ENCODE peak calls at places on chromosomes 16 and 17, in six cellular contexts. One of them, this sample, is unnamed.

GRCh38 chr17:69473801-69474170 is 59.3 kb downstream of the MAP2K6 start:
- DNase-seq in IMR-90: peak
- DNase-seq in breast epithelium: no peak
- DNase-seq in K562: no peak
- DNase-seq in esophagus squamous epithelium: no peak
- DNase-seq in uterus: no peak
- DNase-seq in this sample: no peak

GRCh38 chr16:85729452-85729851 is 21.4 kb downstream of the C16orf74 start:
- DNase-seq in IMR-90: peak
- DNase-seq in breast epithelium: no peak
- DNase-seq in K562: no peak
- DNase-seq in esophagus squamous epithelium: no peak
- DNase-seq in uterus: no peak
- DNase-seq in this sample: no peak

GRCh38 chr17:74815671-74816370 is 39.7 kb upstream of the NAT9 start:
- DNase-seq in IMR-90: no peak
- DNase-seq in breast epithelium: no peak
- DNase-seq in K562: peak
- DNase-seq in esophagus squamous epithelium: no peak
- DNase-seq in uterus: no peak
- DNase-seq in this sample: no peak

GRCh38 chr16:46690281-46691178 is 1.1 kb downstream of the ORC6 start:
- DNase-seq in IMR-90: peak
- DNase-seq in breast epithelium: no peak
- DNase-seq in K562: no peak
- DNase-seq in esophagus squamous epithelium: no peak
- DNase-seq in uterus: no peak
- DNase-seq in this sample: no peak

GRCh38 chr17:45296833-45297124 is 20.0 kb downstream of the MAP3K14 start:
- DNase-seq in IMR-90: no peak
- DNase-seq in breast epithelium: no peak
- DNase-seq in K562: no peak
- DNase-seq in esophagus squamous epithelium: no peak
- DNase-seq in uterus: no peak
- DNase-seq in this sample: no peak

GRCh38 chr16:27618611-27619380 is 68.9 kb downstream of the KATNIP start:
- DNase-seq in IMR-90: no peak
- DNase-seq in breast epithelium: no peak
- DNase-seq in K562: no peak
- DNase-seq in esophagus squamous epithelium: no peak
- DNase-seq in uterus: no peak
- DNase-seq in this sample: no peak

GRCh38 chr17:42518755-42519545 is 17.1 kb upstream of the NAGLU start:
- DNase-seq in IMR-90: no peak
- DNase-seq in breast epithelium: no peak
- DNase-seq in K562: peak
- DNase-seq in esophagus squamous epithelium: no peak
- DNase-seq in uterus: peak
- DNase-seq in this sample: no peak

GRCh38 chr17:46818319-46818928 is at the start of gene WNT3:
- DNase-seq in IMR-90: no peak
- DNase-seq in breast epithelium: no peak
- DNase-seq in K562: peak
- DNase-seq in esophagus squamous epithelium: no peak
- DNase-seq in uterus: no peak
- DNase-seq in this sample: peak

GRCh38 chr17:61369751-61370150 is 29.9 kb upstream of the TBX2 start:
- DNase-seq in IMR-90: no peak
- DNase-seq in breast epithelium: no peak
- DNase-seq in K562: no peak
- DNase-seq in esophagus squamous epithelium: no peak
- DNase-seq in uterus: no peak
- DNase-seq in this sample: no peak

GRCh38 chr16:50246299-50247122 is 19.8 kb upstream of the ADCY7 start:
- DNase-seq in IMR-90: no peak
- DNase-seq in breast epithelium: no peak
- DNase-seq in K562: no peak
- DNase-seq in esophagus squamous epithelium: no peak
- DNase-seq in uterus: no peak
- DNase-seq in this sample: peak

GRCh38 chr16:74025-74424 is 1.6 kb upstream of the RHBDF1 start:
- DNase-seq in IMR-90: no peak
- DNase-seq in breast epithelium: no peak
- DNase-seq in K562: no peak
- DNase-seq in esophagus squamous epithelium: no peak
- DNase-seq in uterus: no peak
- DNase-seq in this sample: no peak

GRCh38 chr16:82758904-82759303 is 132.1 kb downstream of the CDH13 start:
- DNase-seq in IMR-90: no peak
- DNase-seq in breast epithelium: no peak
- DNase-seq in K562: no peak
- DNase-seq in esophagus squamous epithelium: no peak
- DNase-seq in uterus: no peak
- DNase-seq in this sample: no peak

DNA sequence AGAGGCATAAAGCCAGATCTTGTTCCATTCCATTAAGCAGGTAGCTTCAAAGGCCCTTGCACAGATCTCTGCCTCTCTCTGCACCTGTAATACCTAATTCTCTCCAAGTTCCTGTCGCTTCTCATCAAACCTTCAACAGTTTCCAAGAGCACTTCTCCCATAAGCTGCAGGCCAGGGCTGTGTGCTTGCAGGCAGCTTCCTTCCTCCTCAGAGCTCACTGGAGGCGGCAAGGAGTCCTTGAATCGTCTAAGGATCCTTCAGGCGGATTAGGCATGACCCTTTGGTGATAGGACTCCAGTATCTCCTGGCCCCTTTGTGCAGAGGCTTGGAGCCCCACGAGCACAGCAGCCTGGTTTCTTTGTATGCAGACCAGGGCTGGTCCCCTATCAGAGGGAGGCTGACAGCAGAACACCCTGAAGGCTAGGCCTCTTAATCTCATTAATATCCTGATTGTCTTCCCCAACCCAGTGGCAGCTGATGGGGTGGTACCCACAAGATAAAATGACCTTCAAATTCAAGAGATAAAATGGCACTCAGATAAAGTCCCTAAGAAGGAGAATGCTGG is 19.8 kb downstream of the HNF1B start:
- DNase-seq in IMR-90: no peak
- DNase-seq in breast epithelium: no peak
- DNase-seq in K562: no peak
- DNase-seq in esophagus squamous epithelium: no peak
- DNase-seq in uterus: no peak
- DNase-seq in this sample: no peak
- TF ChIP-seq POLR2A in IMR-90: no peak
- TF ChIP-seq POLR2A in breast epithelium: no peak
- TF ChIP-seq POLR2A in K562: no peak
- TF ChIP-seq POLR2A in esophagus squamous epithelium: no peak
- TF ChIP-seq POLR2A in uterus: no peak
- TF ChIP-seq POLR2A in this sample: no peak

GRCh38 chr17:7945651-7946050 is 13.6 kb downstream of the CNTROB start:
- DNase-seq in IMR-90: no peak
- DNase-seq in breast epithelium: no peak
- DNase-seq in K562: no peak
- DNase-seq in esophagus squamous epithelium: no peak
- DNase-seq in uterus: no peak
- DNase-seq in this sample: no peak
- H3K4me3 ChIP-seq in IMR-90: no peak
- H3K4me3 ChIP-seq in breast epithelium: no peak
- H3K4me3 ChIP-seq in K562: no peak
- H3K4me3 ChIP-seq in esophagus squamous epithelium: no peak
- H3K4me3 ChIP-seq in uterus: no peak
- H3K4me3 ChIP-seq in this sample: no peak

GRCh38 chr17:28551421-28552186 is 820 bp downstream of the UNC119 start:
- DNase-seq in IMR-90: no peak
- DNase-seq in breast epithelium: no peak
- DNase-seq in K562: no peak
- DNase-seq in esophagus squamous epithelium: no peak
- DNase-seq in uterus: no peak
- DNase-seq in this sample: no peak

GRCh38 chr17:28555022-28555421 is 2.6 kb upstream of the UNC119 start:
- DNase-seq in IMR-90: no peak
- DNase-seq in breast epithelium: no peak
- DNase-seq in K562: no peak
- DNase-seq in esophagus squamous epithelium: no peak
- DNase-seq in uterus: no peak
- DNase-seq in this sample: no peak

GRCh38 chr17:28553000-28553505 is 629 bp upstream of the UNC119 start:
- DNase-seq in IMR-90: no peak
- DNase-seq in breast epithelium: no peak
- DNase-seq in K562: no peak
- DNase-seq in esophagus squamous epithelium: no peak
- DNase-seq in uterus: no peak
- DNase-seq in this sample: no peak

GRCh38 chr17:28552201-28552999 is at the start of gene UNC119:
- DNase-seq in IMR-90: peak
- DNase-seq in breast epithelium: peak
- DNase-seq in K562: peak
- DNase-seq in esophagus squamous epithelium: no peak
- DNase-seq in uterus: peak
- DNase-seq in this sample: peak

GRCh38 chr17:28554565-28554964 is 2.1 kb upstream of the UNC119 start:
- DNase-seq in IMR-90: no peak
- DNase-seq in breast epithelium: no peak
- DNase-seq in K562: no peak
- DNase-seq in esophagus squamous epithelium: no peak
- DNase-seq in uterus: no peak
- DNase-seq in this sample: no peak
- TF ChIP-seq CTCF in IMR-90: no peak
- TF ChIP-seq CTCF in breast epithelium: no peak
- TF ChIP-seq CTCF in K562: no peak
- TF ChIP-seq CTCF in esophagus squamous epithelium: no peak
- TF ChIP-seq CTCF in uterus: no peak
- TF ChIP-seq CTCF in this sample: no peak

DNA sequence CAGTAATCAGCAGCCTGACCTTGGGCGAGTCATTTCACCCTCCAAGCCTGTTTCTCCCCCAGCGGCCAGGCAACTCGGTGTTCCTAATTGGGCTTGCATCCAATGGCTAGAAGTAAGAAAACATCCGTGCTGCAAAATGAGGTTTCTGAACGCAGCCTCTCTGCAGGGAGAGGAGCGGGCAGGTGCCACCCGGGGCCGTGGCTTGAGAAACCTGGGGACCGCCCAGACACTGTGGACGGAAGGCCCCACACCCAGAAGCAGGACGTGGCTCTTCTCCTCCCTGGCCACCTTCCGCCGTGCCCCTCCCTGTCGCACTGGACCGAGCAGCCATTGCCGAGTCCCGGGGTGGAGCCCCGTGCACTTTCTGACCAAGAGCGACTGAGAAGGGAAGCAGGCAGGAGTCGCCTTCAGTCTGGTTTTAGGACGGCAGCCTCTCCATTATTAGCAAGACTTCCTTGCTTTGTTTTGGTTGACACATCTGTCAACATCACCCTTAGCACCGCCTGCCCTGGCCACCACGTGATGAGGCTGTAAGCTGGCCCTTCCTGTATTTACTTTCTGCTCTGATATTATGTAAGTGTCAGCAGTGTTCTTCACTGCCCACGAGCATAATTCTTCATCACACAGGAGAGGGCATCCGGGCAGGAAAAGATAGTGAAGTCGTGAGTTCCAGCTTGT is 785 bp downstream of the HERPUD1 start:
- DNase-seq in IMR-90: peak
- DNase-seq in breast epithelium: peak
- DNase-seq in K562: peak
- DNase-seq in esophagus squamous epithelium: no peak
- DNase-seq in uterus: peak
- DNase-seq in this sample: peak
- TF ChIP-seq POLR2A in IMR-90: no peak
- TF ChIP-seq POLR2A in breast epithelium: peak
- TF ChIP-seq POLR2A in K562: no peak
- TF ChIP-seq POLR2A in esophagus squamous epithelium: peak
- TF ChIP-seq POLR2A in uterus: peak
- TF ChIP-seq POLR2A in this sample: no peak

DNA sequence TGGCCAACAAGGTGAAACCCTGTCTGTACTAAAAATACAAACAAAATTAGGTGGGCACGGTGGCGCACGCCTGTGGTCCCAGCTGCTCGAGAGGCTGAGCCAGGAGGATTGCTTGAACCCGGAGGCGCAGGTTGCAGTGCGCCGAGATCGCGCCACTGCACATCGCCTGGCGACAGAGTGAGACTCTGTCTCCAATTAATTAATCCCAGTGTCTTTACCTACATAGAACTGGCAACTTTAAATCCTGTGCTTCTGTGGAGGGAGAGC is 1.5 kb upstream of the ELOB start:
- DNase-seq in IMR-90: no peak
- DNase-seq in breast epithelium: no peak
- DNase-seq in K562: no peak
- DNase-seq in esophagus squamous epithelium: no peak
- DNase-seq in uterus: no peak
- DNase-seq in this sample: no peak
- H3K4me3 ChIP-seq in IMR-90: no peak
- H3K4me3 ChIP-seq in breast epithelium: peak
- H3K4me3 ChIP-seq in K562: peak
- H3K4me3 ChIP-seq in esophagus squamous epithelium: peak
- H3K4me3 ChIP-seq in uterus: no peak
- H3K4me3 ChIP-seq in this sample: no peak

GRCh38 chr16:1923299-1924034 is 5.3 kb upstream of the HS3ST6 start:
- DNase-seq in IMR-90: no peak
- DNase-seq in breast epithelium: no peak
- DNase-seq in K562: peak
- DNase-seq in esophagus squamous epithelium: no peak
- DNase-seq in uterus: peak
- DNase-seq in this sample: peak
- TF ChIP-seq CTCF in IMR-90: peak
- TF ChIP-seq CTCF in breast epithelium: no peak
- TF ChIP-seq CTCF in K562: peak
- TF ChIP-seq CTCF in esophagus squamous epithelium: peak
- TF ChIP-seq CTCF in uterus: no peak
- TF ChIP-seq CTCF in this sample: no peak

GRCh38 chr16:19767497-19767896 is 49.4 kb downstream of the IQCK start:
- DNase-seq in IMR-90: no peak
- DNase-seq in breast epithelium: no peak
- DNase-seq in K562: no peak
- DNase-seq in esophagus squamous epithelium: no peak
- DNase-seq in uterus: no peak
- DNase-seq in this sample: no peak
- TF ChIP-seq POLR2A in IMR-90: no peak
- TF ChIP-seq POLR2A in breast epithelium: no peak
- TF ChIP-seq POLR2A in K562: no peak
- TF ChIP-seq POLR2A in esophagus squamous epithelium: no peak
- TF ChIP-seq POLR2A in uterus: no peak
- TF ChIP-seq POLR2A in this sample: no peak